ENCODE peak calls at places on chromosome 11, in six cellular contexts. N is activated T-cell treated with anti-CD3 and anti-CD28 coated beads for 1 hour; W is lower lobe of right lung; P is stimulated activated effector memory CD8-positive, alpha-beta T cell treated with anti-CD3 and anti-CD28 coated beads, Interleukin-12 subunit alpha, Interleukin-12 subunit beta, amount 100 ng/mL, for 72 hours; Z is activated CD4-positive, CD25-positive, alpha-beta regulatory T cell treated with anti-CD3 and anti-CD28 coated beads, Interleukin-2, amount 50 U/mL, for 72 hours; O is stimulated activated naive B cell treated with anti-CD40 and anti-IgM and Interleukin-4, amounts not matched to agents 10 μg/mL and 1 μg/mL and 100 μg/mL, for 72 hours. M is an unnamed sample.

GRCh38 chr11:61792310-61793083 is at the start of the genes FEN1 and TMEM258:
- DNase-seq in N (peak), W (peak), P (peak), Z (peak), O (peak), M (peak)

GRCh38 chr11:76794371-76795284 is 11.5 kb downstream of the TSKU start:
- DNase-seq in N (no peak), W (no peak), P (no peak), Z (no peak), O (no peak), M (no peak)

GRCh38 chr11:45048870-45049825 is 97.3 kb upstream of the PRDM11 start:
- DNase-seq in N (no peak), W (no peak), P (no peak), Z (no peak), O (no peak), M (no peak)

GRCh38 chr11:29159552-29160465 is 857.0 kb downstream of the KCNA4 start:
- DNase-seq in N (no peak), W (no peak), P (no peak), Z (no peak), O (no peak), M (peak)

GRCh38 chr11:69004411-69005182 is 8.4 kb downstream of the MRGPRF start:
- DNase-seq in N (no peak), W (no peak), P (no peak), Z (no peak), O (no peak), M (peak)

GRCh38 chr11:41382927-41383326 is 76.5 kb downstream of the LRRC4C start:
- DNase-seq in N (no peak), W (no peak), P (no peak), Z (no peak), O (no peak), M (no peak)

GRCh38 chr11:62954478-62954877 is 30.3 kb downstream of the SLC22A6 start:
- DNase-seq in N (no peak), W (no peak), P (no peak), Z (no peak), O (no peak), M (no peak)

GRCh38 chr11:8267280-8267679 is 3.6 kb upstream of the LMO1 start:
- DNase-seq in N (no peak), W (no peak), P (no peak), Z (peak), O (no peak), M (no peak)

GRCh38 chr11:114197799-114198500 is 98.2 kb upstream of the NNMT start:
- DNase-seq in N (no peak), W (peak), P (no peak), Z (no peak), O (no peak), M (peak)

GRCh38 chr11:86386791-86387190 is 12.1 kb downstream of the CCDC81 start:
- DNase-seq in N (no peak), W (no peak), P (no peak), Z (no peak), O (no peak), M (no peak)

GRCh38 chr11:27429740-27430451 is 42.7 kb downstream of the LGR4 start:
- DNase-seq in N (no peak), W (no peak), P (no peak), Z (no peak), O (no peak), M (no peak)

GRCh38 chr11:131042711-131043110 is 126.4 kb upstream of the SNX19 start:
- DNase-seq in N (no peak), W (no peak), P (no peak), Z (no peak), O (no peak), M (no peak)

GRCh38 chr11:94845622-94846021 is 77.5 kb downstream of the AMOTL1 start:
- DNase-seq in N (no peak), W (peak), P (no peak), Z (no peak), O (no peak), M (no peak)

GRCh38 chr11:116730241-116730561 is 42.6 kb downstream of the BUD13 start:
- DNase-seq in N (no peak), W (no peak), P (no peak), Z (no peak), O (no peak), M (no peak)

GRCh38 chr11:802018-802617 is 2.9 kb downstream of the PIDD1 start:
- DNase-seq in N (no peak), W (no peak), P (no peak), Z (no peak), O (no peak), M (no peak)

GRCh38 chr11:122732342-122733300 is 77.1 kb downstream of the UBASH3B start:
- DNase-seq in N (no peak), W (no peak), P (no peak), Z (no peak), O (no peak), M (no peak)

GRCh38 chr11:37505406-37505805 is 907.4 kb upstream of the RAG2 start:
- DNase-seq in N (no peak), W (no peak), P (no peak), Z (no peak), O (no peak), M (no peak)

GRCh38 chr11:78993800-78994430 is 419.3 kb upstream of the NARS2 start:
- DNase-seq in N (no peak), W (no peak), P (no peak), Z (no peak), O (no peak), M (no peak)

GRCh38 chr11:17563248-17563647 is 16.2 kb downstream of the OTOG start:
- DNase-seq in N (no peak), W (no peak), P (no peak), Z (no peak), O (no peak), M (no peak)

GRCh38 chr11:101019870-101020269 is 109.7 kb downstream of the PGR start:
- DNase-seq in N (no peak), W (no peak), P (no peak), Z (no peak), O (no peak), M (no peak)

GRCh38 chr11:12066056-12066798 is 44.2 kb upstream of the MICAL2 start:
- DNase-seq in N (no peak), W (no peak), P (no peak), Z (no peak), O (no peak), M (peak)

GRCh38 chr11:88103337-88104206 is 71.7 kb downstream of the RAB38 start:
- DNase-seq in N (no peak), W (peak), P (peak), Z (no peak), O (peak), M (no peak)

GRCh38 chr11:133894956-133895549 is 49.7 kb upstream of the SPATA19 start:
- DNase-seq in N (no peak), W (no peak), P (no peak), Z (no peak), O (no peak), M (no peak)

GRCh38 chr11:65975771-65976170 is 14.2 kb downstream of the SART1 start:
- DNase-seq in N (no peak), W (no peak), P (no peak), Z (no peak), O (no peak), M (no peak)

GRCh38 chr11:125300791-125301218 is 136.3 kb downstream of the PKNOX2 start:
- DNase-seq in N (no peak), W (no peak), P (no peak), Z (no peak), O (no peak), M (no peak)

GRCh38 chr11:70775386-70775785 is 377.1 kb downstream of the CTTN start:
- DNase-seq in N (no peak), W (no peak), P (no peak), Z (no peak), O (no peak), M (no peak)

GRCh38 chr11:67370351-67371076 is 2.9 kb downstream of the CLCF1 start:
- DNase-seq in N (no peak), W (no peak), P (no peak), Z (no peak), O (no peak), M (no peak)

GRCh38 chr11:119368121-119369034 is 13.1 kb downstream of the USP2 start:
- DNase-seq in N (no peak), W (no peak), P (no peak), Z (no peak), O (no peak), M (peak)

GRCh38 chr11:665707-666281 is 28.7 kb downstream of the DRD4 start:
- DNase-seq in N (no peak), W (no peak), P (no peak), Z (no peak), O (no peak), M (no peak)

GRCh38 chr11:72078477-72078876 is 1.9 kb downstream of the NUMA1 start:
- DNase-seq in N (no peak), W (no peak), P (no peak), Z (no peak), O (no peak), M (no peak)

GRCh38 chr11:18105802-18106574 is at the start of gene SAAL1:
- DNase-seq in N (peak), W (peak), P (peak), Z (peak), O (peak), M (peak)